ENCODE peak calls at places on chromosomes 16 and 17, in seven cellular contexts. G is right cardiac atrium, R is GM23338, L is RWPE1, W is substantia nigra, F is H1, O is hepatocyte. B is an unnamed sample.
A peak's percentile ranks its signal among the peaks of the same experiment; 100 is the strongest.

GRCh38 chr17:65797101-65797500 is 235.7 kb upstream of the AXIN2 start:
- DNase-seq in W (no peak), G (no peak), O (no peak), L (no peak), R (no peak), F (no peak), B (no peak)

GRCh38 chr17:1598399-1599095 is 30.1 kb downstream of the SLC43A2 start:
- DNase-seq in O (peak; percentile 2), W (no peak), G (no peak), F (no peak), R (peak; percentile 0), L (no peak), B (no peak)

GRCh38 chr17:76714822-76715461 is 4.2 kb upstream of the MXRA7 start:
- DNase-seq in R (peak; percentile 78), L (no peak), F (peak; percentile 92), G (peak; percentile 83), O (peak; percentile 75), W (no peak), B (peak; percentile 76)

GRCh38 chr16:81005644-81006471 is 827 bp downstream of the CMC2 start:
- DNase-seq in G (no peak), R (peak; percentile 46), F (no peak), W (no peak), O (peak; percentile 10), L (peak; percentile 46), B (no peak)

GRCh38 chr16:6160871-6161270 is 1063.3 kb upstream of the EEF2KMT start:
- DNase-seq in F (no peak), W (no peak), O (no peak), R (no peak), G (no peak), L (no peak), B (no peak)

GRCh38 chr17:20278805-20279204 is 188.5 kb downstream of the LGALS9B start:
- DNase-seq in O (no peak), G (no peak), F (no peak), W (no peak), R (no peak), L (no peak), B (no peak)

GRCh38 chr16:54458923-54459322 is 172.3 kb upstream of the IRX3 start:
- DNase-seq in G (no peak), L (no peak), R (no peak), F (no peak), O (no peak), W (no peak), B (no peak)

GRCh38 chr16:71358464-71359031 is at the start of gene CALB2:
- DNase-seq in W (peak; percentile 36), O (peak; percentile 88), R (peak; percentile 85), L (peak; percentile 62), G (peak; percentile 88), F (peak; percentile 91), B (peak; percentile 83)

GRCh38 chr17:57880086-57880456 is 30.2 kb upstream of the MRPS23 start:
- DNase-seq in R (no peak), F (no peak), W (no peak), G (no peak), L (peak; percentile 39), O (no peak), B (no peak)

GRCh38 chr17:15260376-15261062 is 4.6 kb downstream of the PMP22 start:
- DNase-seq in O (peak; percentile 95), R (peak; percentile 89), F (peak; percentile 92), L (peak; percentile 69), W (peak; percentile 84), G (peak; percentile 97), B (peak; percentile 92)

GRCh38 chr17:19644493-19645210 is 3.9 kb upstream of the ALDH3A2 start:
- DNase-seq in R (no peak), G (no peak), O (no peak), F (no peak), W (no peak), L (no peak), B (no peak)

GRCh38 chr16:3188925-3189825 is 1.2 kb downstream of the OR1F1 start:
- DNase-seq in F (peak; percentile 96), W (no peak), G (no peak), O (no peak), R (peak; percentile 85), L (peak; percentile 60), B (no peak)

GRCh38 chr17:31418773-31419350 is 27.4 kb downstream of the RAB11FIP4 start:
- DNase-seq in L (no peak), R (no peak), O (no peak), G (no peak), F (no peak), W (no peak), B (no peak)

GRCh38 chr17:19286751-19287341 is 49.7 kb downstream of the EPN2 start:
- DNase-seq in G (no peak), W (no peak), O (no peak), R (peak; percentile 30), F (no peak), L (no peak), B (no peak)

GRCh38 chr17:77011173-77012011 is 129.4 kb upstream of the SEC14L1 start:
- DNase-seq in O (peak; percentile 63), W (no peak), G (no peak), R (peak; percentile 77), F (peak; percentile 86), L (peak; percentile 16), B (no peak)

GRCh38 chr17:61416540-61417363 is 17.1 kb downstream of the TBX2 start:
- DNase-seq in F (peak; percentile 95), L (peak; percentile 73), G (peak; percentile 97), R (peak; percentile 94), O (peak; percentile 95), W (peak; percentile 76), B (peak; percentile 92)

GRCh38 chr17:45228121-45228941 is 6.6 kb downstream of the FMNL1 start:
- DNase-seq in R (no peak), L (no peak), G (peak; percentile 53), O (peak; percentile 6), F (no peak), W (no peak), B (no peak)

GRCh38 chr17:79071161-79071560 is 3.5 kb upstream of the ENGASE start:
- DNase-seq in L (no peak), R (no peak), O (no peak), W (no peak), G (peak; percentile 7), F (no peak), B (peak; percentile 7)

GRCh38 chr16:53071748-53072301 is 17.0 kb downstream of the CHD9 start:
- DNase-seq in W (peak; percentile 30), F (no peak), R (no peak), L (no peak), O (no peak), G (peak; percentile 94), B (peak; percentile 71)

GRCh38 chr16:51434567-51435198 is 283.6 kb upstream of the SALL1 start:
- DNase-seq in W (no peak), L (no peak), F (no peak), G (no peak), R (no peak), O (no peak), B (no peak)

GRCh38 chr17:44878627-44879221 is 20.5 kb downstream of the EFTUD2 start:
- DNase-seq in G (no peak), W (no peak), O (peak; percentile 55), L (peak; percentile 54), R (peak; percentile 72), F (no peak), B (no peak)

GRCh38 chr16:46889245-46889941 is 5.2 kb downstream of the GPT2 start:
- DNase-seq in F (no peak), R (no peak), G (no peak), W (no peak), O (no peak), L (no peak), B (no peak)

GRCh38 chr16:46885960-46886763 is 2.0 kb downstream of the GPT2 start:
- DNase-seq in W (peak; percentile 57), F (no peak), O (peak; percentile 72), R (peak; percentile 41), L (peak; percentile 36), G (no peak), B (peak; percentile 40)

GRCh38 chr16:46886764-46887523 is 2.8 kb downstream of the GPT2 start:
- DNase-seq in L (no peak), R (no peak), O (no peak), F (no peak), G (no peak), W (no peak), B (no peak)

GRCh38 chr16:46889942-46890300 is 5.8 kb downstream of the GPT2 start:
- DNase-seq in R (no peak), F (no peak), L (no peak), G (no peak), W (no peak), O (peak; percentile 3), B (no peak)

DNA sequence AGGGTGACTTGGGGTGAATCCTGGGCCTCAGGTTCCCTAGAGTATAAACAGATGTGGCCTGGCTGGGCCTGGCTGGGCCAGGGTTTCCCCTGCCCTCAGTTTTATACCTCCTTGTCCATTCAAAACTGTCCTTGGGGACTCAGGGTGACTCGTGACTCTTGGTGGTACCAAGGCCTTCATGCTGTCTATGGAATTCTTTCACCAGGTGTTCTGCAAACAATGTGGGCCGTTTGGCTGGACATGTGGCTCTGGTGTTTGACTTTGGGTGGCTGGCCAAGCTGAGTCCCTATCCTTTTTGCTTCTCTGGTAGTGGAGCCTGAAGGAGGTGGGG is 3.3 kb downstream of the GPT2 start:
- DNase-seq in O (peak; percentile 3), L (no peak), R (no peak), F (no peak), G (no peak), W (no peak), B (no peak)
- H3K27ac ChIP-seq in O (no peak overlapping the region), L (peak overlapping the region; percentile 86), R (peak overlapping the region; percentile 80), F (no peak overlapping the region), G (no peak overlapping the region), W (peak overlapping the region; percentile 88), B (no peak overlapping the region)

DNA sequence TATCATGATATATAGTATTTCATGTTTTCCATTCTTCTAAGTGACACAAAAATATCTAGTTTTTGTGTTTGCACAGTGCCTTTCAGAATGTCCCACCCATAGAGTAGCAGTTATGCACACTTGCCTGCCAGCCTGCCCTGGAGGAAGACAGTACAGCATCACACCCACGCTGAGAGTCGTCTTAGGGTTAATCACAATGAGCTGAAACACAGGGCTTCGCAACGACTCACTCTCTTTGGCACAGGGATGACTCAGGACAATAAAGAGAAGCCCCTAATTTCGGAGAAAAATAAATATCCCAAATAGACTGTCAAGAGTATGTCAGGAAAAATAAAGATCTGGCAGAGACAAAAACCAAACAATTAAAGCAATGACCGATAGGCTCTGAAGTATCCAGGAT is 11.6 kb upstream of the NDUFAB1 start:
- DNase-seq in F (no peak), W (no peak), G (no peak), R (no peak), O (no peak), L (no peak), B (no peak)
- H3K27ac ChIP-seq in F (no peak overlapping the region), W (no peak overlapping the region), G (no peak overlapping the region), R (no peak overlapping the region), O (no peak overlapping the region), L (no peak overlapping the region), B (no peak overlapping the region)

DNA sequence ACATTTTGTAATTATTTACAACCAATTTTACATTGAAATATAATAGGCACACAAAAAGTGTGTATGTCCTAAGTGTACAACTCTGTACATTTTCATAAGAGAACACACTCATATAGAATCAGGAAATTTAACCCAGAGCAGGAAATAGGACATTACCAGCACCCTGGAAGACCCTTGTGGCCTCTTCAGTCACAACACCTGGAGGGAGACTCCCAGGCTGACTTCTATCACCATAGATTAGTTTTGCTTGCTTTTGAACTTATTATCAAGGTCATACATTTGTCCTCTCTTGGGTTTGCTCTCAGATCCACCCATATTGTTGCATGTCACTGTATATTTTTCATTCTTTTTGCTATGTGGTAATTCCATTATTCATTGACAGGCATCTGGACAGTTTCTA is 5.8 kb downstream of the RIPOR1 start:
- DNase-seq in R (no peak), F (no peak), L (no peak), G (no peak), O (no peak), W (no peak), B (no peak)
- H3K27ac ChIP-seq in R (no peak overlapping the region), F (no peak overlapping the region), L (peak overlapping the region; percentile 44), G (no peak overlapping the region), O (no peak overlapping the region), W (no peak overlapping the region), B (no peak overlapping the region)

GRCh38 chr16:68752602-68753001 is 15.5 kb downstream of the CDH1 start:
- DNase-seq in R (no peak), W (no peak), F (no peak), L (no peak), O (peak; percentile 46), G (no peak), B (no peak)
- H3K27ac ChIP-seq in R (peak overlapping the region; percentile 80), W (no peak overlapping the region), F (no peak overlapping the region), L (no peak overlapping the region), O (peak overlapping the region; percentile 89), G (no peak overlapping the region), B (no peak overlapping the region)